ENCODE peak calls at places on chromosome 13, in ten cellular contexts. Q is choroid plexus epithelial cell, P is neural crest cell, H is mesothelial cell of epicardium, L is stomach, C is tibial nerve, W is A549, T is fibroblast of lung, B is A673, D is foreskin fibroblast. Z is an unnamed sample.
A peak's percentile ranks its signal among the peaks of the same experiment; 100 is the strongest.

GRCh38 chr13:26605845-26606244 is 48.4 kb downstream of the WASF3 start:
- DNase-seq in B (peak; percentile 47), Q (peak; percentile 18), W (peak; percentile 3), T (no peak), C (no peak), H (no peak), L (no peak), P (no peak), D (no peak), Z (no peak)

GRCh38 chr13:98496239-98496668 is 80.7 kb downstream of the STK24 start:
- DNase-seq in W (no peak), T (no peak), P (no peak), L (no peak), Q (no peak), B (no peak), C (peak; percentile 77), H (no peak), D (no peak), Z (no peak)

GRCh38 chr13:113475911-113476310 is 14.6 kb downstream of the DCUN1D2 start:
- DNase-seq in L (no peak), D (no peak), W (no peak), Q (no peak), H (no peak), C (no peak), B (no peak), T (no peak), P (no peak), Z (no peak)

GRCh38 chr13:45328661-45329105 is 12.3 kb downstream of the TPT1 start:
- DNase-seq in H (no peak), P (no peak), W (no peak), L (no peak), C (no peak), B (no peak), T (peak; percentile 92), D (no peak), Q (peak; percentile 94), Z (no peak)

GRCh38 chr13:39822437-39822836 is 167.0 kb downstream of the COG6 start:
- DNase-seq in B (no peak), H (no peak), W (no peak), P (no peak), T (peak; percentile 6), Q (peak; percentile 37), D (no peak), C (no peak), L (no peak), Z (no peak)

GRCh38 chr13:79777504-79777903 is 296.5 kb downstream of the NDFIP2 start:
- DNase-seq in D (no peak), H (no peak), T (no peak), B (no peak), P (no peak), C (no peak), Q (no peak), L (no peak), W (no peak), Z (no peak)

GRCh38 chr13:46149272-46150133 is 32.5 kb downstream of the LCP1 start:
- DNase-seq in W (no peak), Q (peak; percentile 85), C (no peak), L (no peak), P (no peak), B (peak; percentile 94), H (no peak), D (no peak), T (peak; percentile 72), Z (no peak)

GRCh38 chr13:110015253-110015652 is 228.9 kb upstream of the IRS2 start:
- DNase-seq in C (no peak), B (no peak), H (no peak), Q (peak; percentile 66), W (no peak), D (no peak), L (peak; percentile 71), P (no peak), T (peak; percentile 56), Z (no peak)

GRCh38 chr13:100825551-100825950 is 151.0 kb upstream of the TMTC4 start:
- DNase-seq in C (no peak), D (peak; percentile 53), P (no peak), Q (peak; percentile 44), L (no peak), H (no peak), T (peak; percentile 71), W (no peak), B (no peak), Z (no peak)

GRCh38 chr13:100827489-100828000 is 152.9 kb upstream of the TMTC4 start:
- DNase-seq in W (no peak), C (no peak), H (no peak), Q (no peak), L (no peak), D (no peak), B (no peak), P (no peak), T (no peak), Z (no peak)

GRCh38 chr13:100833427-100833826 is 158.8 kb upstream of the TMTC4 start:
- DNase-seq in D (no peak), T (no peak), P (no peak), C (no peak), Q (no peak), L (no peak), B (no peak), W (no peak), H (no peak), Z (no peak)

GRCh38 chr13:100826441-100826840 is 151.8 kb upstream of the TMTC4 start:
- DNase-seq in B (no peak), H (no peak), T (no peak), Q (no peak), C (no peak), L (no peak), P (no peak), W (no peak), D (no peak), Z (no peak)

GRCh38 chr13:100828226-100828625 is 153.6 kb upstream of the TMTC4 start:
- DNase-seq in B (peak; percentile 36), C (no peak), H (no peak), P (no peak), T (no peak), D (no peak), W (no peak), Q (peak; percentile 40), L (no peak), Z (no peak)
- TF ChIP-seq CTCF in B (peak; percentile 45), C (no peak), H (no peak), P (peak; percentile 49), T (no peak), D (no peak), W (no peak), Q (peak; percentile 40), L (no peak), Z (no peak)

GRCh38 chr13:28326081-28326480 is 168.8 kb downstream of the FLT1 start:
- DNase-seq in T (no peak), L (no peak), W (no peak), C (no peak), Q (no peak), D (no peak), H (no peak), B (no peak), P (no peak), Z (no peak)

GRCh38 chr13:28333204-28333900 is 161.6 kb downstream of the FLT1 start:
- DNase-seq in D (no peak), H (no peak), T (no peak), P (no peak), Q (no peak), L (no peak), B (no peak), W (no peak), C (no peak), Z (no peak)

GRCh38 chr13:28327761-28328607 is 166.9 kb downstream of the FLT1 start:
- DNase-seq in Q (peak; percentile 41), H (no peak), W (no peak), D (no peak), B (no peak), L (no peak), C (no peak), T (no peak), P (no peak), Z (no peak)

GRCh38 chr13:28325022-28325421 is 169.9 kb downstream of the FLT1 start:
- DNase-seq in L (no peak), Q (no peak), H (no peak), T (no peak), W (no peak), B (no peak), C (no peak), P (no peak), D (no peak), Z (no peak)

DNA sequence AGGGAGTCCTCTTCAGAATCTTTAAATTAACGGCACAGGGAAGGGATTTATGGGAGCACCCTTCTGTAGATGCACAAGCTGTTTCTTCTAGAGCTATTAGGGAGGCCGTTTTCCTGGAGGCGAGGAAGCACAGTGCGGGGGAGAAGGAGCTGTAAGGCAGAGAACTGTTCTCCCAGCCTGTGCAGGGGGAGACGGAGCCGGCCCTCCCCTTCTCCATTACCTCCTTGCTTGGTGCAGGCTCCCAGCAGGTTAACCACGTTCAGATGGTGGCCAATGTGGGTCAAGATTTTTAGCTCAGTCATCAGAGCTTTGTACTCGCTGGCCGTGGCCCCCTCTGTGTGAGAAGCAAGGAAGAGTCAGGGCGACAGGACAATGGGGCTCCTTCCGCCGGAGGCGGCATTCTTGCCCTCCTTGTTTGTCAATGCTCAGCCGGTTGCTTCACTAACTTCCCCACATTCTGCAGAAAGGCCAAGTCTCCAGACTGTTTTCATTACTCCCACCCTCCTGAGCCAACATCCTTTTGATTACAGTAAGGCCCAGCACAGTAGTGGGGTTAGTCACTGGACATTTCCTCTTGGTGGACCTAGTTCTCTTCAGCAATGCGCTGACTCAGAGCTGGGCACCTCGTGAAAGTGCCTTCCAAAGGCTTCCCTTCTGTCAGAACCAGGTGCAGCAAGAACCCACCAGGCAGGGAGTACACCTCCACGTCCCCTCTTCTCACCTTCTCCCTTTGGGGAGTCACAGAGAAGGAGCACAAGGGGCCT is 165.4 kb downstream of the FLT1 start:
- DNase-seq in P (no peak), H (no peak), C (no peak), B (no peak), L (no peak), D (peak; percentile 97), T (peak; percentile 90), Q (peak; percentile 91), W (no peak), Z (no peak)
- TF ChIP-seq CTCF in P (no peak), H (no peak), C (no peak), B (no peak), L (no peak), D (no peak), T (no peak), Q (no peak), W (no peak), Z (no peak)

GRCh38 chr13:31970237-31970930 is 61.2 kb upstream of the FRY start:
- DNase-seq in Q (peak; percentile 74), L (no peak), W (no peak), C (no peak), P (no peak), B (no peak), H (no peak), T (peak; percentile 81), D (peak; percentile 61), Z (no peak)

GRCh38 chr13:31964168-31964567 is 67.4 kb upstream of the FRY start:
- DNase-seq in P (no peak), Q (no peak), W (no peak), B (no peak), L (no peak), T (no peak), D (no peak), C (no peak), H (no peak), Z (no peak)

GRCh38 chr13:31965361-31966066 is 66.1 kb upstream of the FRY start:
- DNase-seq in B (no peak), W (no peak), Q (peak; percentile 84), H (no peak), P (no peak), L (no peak), C (no peak), T (peak; percentile 68), D (no peak), Z (no peak)

GRCh38 chr13:31968473-31968872 is 63.1 kb upstream of the FRY start:
- DNase-seq in Q (peak; percentile 71), W (no peak), P (no peak), T (no peak), C (peak; percentile 54), L (peak; percentile 76), H (no peak), D (no peak), B (no peak), Z (no peak)

DNA sequence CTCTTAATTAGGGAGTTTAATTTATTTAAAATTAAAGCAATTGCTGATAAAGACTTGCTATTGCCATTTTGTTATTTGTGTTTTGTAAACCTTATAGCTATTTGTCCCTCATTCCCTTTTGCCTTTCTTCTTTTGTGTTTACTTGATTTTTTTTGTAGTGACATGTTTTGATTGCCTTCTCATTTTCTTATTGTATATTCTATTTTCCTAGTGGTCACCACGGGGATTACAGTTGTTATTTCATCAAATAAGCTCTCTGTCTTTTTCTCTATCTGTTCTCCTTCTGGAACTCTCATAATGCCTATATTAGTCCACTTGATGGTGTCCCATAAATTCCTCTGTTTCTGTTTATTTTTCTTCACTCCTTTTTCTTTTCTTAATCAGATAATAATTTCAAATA is 64.4 kb upstream of the FRY start:
- DNase-seq in P (no peak), W (no peak), H (no peak), Q (no peak), T (no peak), L (no peak), C (no peak), D (no peak), B (no peak), Z (no peak)
- TF ChIP-seq CTCF in P (peak; percentile 59), W (no peak), H (peak; percentile 75), Q (no peak), T (no peak), L (no peak), C (no peak), D (no peak), B (peak; percentile 33), Z (no peak)

GRCh38 chr13:101149735-101150380 is 266.4 kb downstream of the NALCN start:
- DNase-seq in W (peak; percentile 3), Q (peak; percentile 84), H (no peak), T (peak; percentile 41), L (no peak), B (peak; percentile 66), C (no peak), D (peak; percentile 57), P (no peak), Z (no peak)
- TF ChIP-seq CTCF in W (peak; percentile 47), Q (peak; percentile 72), H (no peak), T (peak; percentile 47), L (no peak), B (peak; percentile 60), C (no peak), D (peak; percentile 37), P (peak; percentile 50), Z (no peak)

Z was measured in omental fat pad.